ENCODE peak calls at places on chromosomes 1 and 21, in six cellular contexts. R, M, V, Z, Q and N are unnamed samples.

GRCh38 chr1:227944066-227944930 is 3.4 kb downstream of the WNT9A start:
- DNase-seq in R (no peak), M (no peak), V (no peak), Z (no peak), Q (no peak), N (no peak)

GRCh38 chr1:25727819-25728286 is 72.1 kb upstream of the SELENON start:
- DNase-seq in R (no peak), M (no peak), V (no peak), Z (no peak), Q (no peak), N (no peak)

GRCh38 chr1:33418811-33419210 is 12.1 kb downstream of the PHC2 start:
- DNase-seq in R (no peak), M (no peak), V (no peak), Z (no peak), Q (no peak), N (no peak)

GRCh38 chr1:192702212-192702993 is 66.5 kb downstream of the RGS13 start:
- DNase-seq in R (no peak), M (no peak), V (no peak), Z (no peak), Q (no peak), N (no peak)

GRCh38 chr21:42232176-42232825 is 13.4 kb downstream of the ABCG1 start:
- DNase-seq in R (no peak), M (no peak), V (no peak), Z (peak; percentile 43), Q (no peak), N (no peak)

GRCh38 chr1:42736152-42736551 is 3.9 kb downstream of the CLDN19 start:
- DNase-seq in R (no peak), M (no peak), V (no peak), Z (no peak), Q (no peak), N (no peak)

GRCh38 chr1:161962094-161962887 is 61.4 kb downstream of the OLFML2B start:
- DNase-seq in R (peak; percentile 13), M (peak; percentile 9), V (peak; percentile 22), Z (no peak), Q (no peak), N (no peak)

GRCh38 chr1:148362930-148363810 is 119.9 kb downstream of the PPIAL4G start:
- DNase-seq in R (no peak), M (no peak), V (no peak), Z (no peak), Q (no peak), N (no peak)

GRCh38 chr1:180235077-180235501 is 5.0 kb downstream of the LHX4 start:
- DNase-seq in R (no peak), M (no peak), V (no peak), Z (no peak), Q (no peak), N (no peak)

GRCh38 chr1:59427155-59427554 is 130.3 kb downstream of the FGGY start:
- DNase-seq in R (no peak), M (no peak), V (no peak), Z (no peak), Q (no peak), N (no peak)

GRCh38 chr1:2300851-2301606 is 72.9 kb downstream of the SKI start:
- DNase-seq in R (peak; percentile 76), M (peak; percentile 59), V (peak; percentile 70), Z (peak; percentile 99), Q (peak; percentile 93), N (no peak)